ENCODE peak calls at places on chromosomes 7 and 10, in ten cellular contexts. B, X, Y, A, Q, W, Z, U, V and H are unnamed samples. For H3K4me1, the result is how much of the 10 kb centered on the place peaks cover.

GRCh38 chr10:84534168-84534567 is 205.8 kb downstream of the CCSER2 start:
- ATAC-seq in B (no peak), X (no peak), Y (no peak), A (no peak), Q (no peak), W (no peak), Z (no peak), U (no peak), V (no peak), H (no peak)

GRCh38 chr10:5488272-5489161 is 10.9 kb downstream of the CALML5 start:
- ATAC-seq in B (peak), X (peak), Y (no peak), A (peak), Q (peak), W (peak), Z (no peak), U (no peak), V (no peak), H (no peak)

GRCh38 chr10:57663401-57663800 is 604.3 kb downstream of the IPMK start:
- ATAC-seq in B (no peak), X (no peak), Y (no peak), A (no peak), Q (no peak), W (no peak), Z (no peak), U (no peak), V (no peak), H (no peak)

GRCh38 chr10:113093188-113094113 is 143.4 kb downstream of the TCF7L2 start:
- ATAC-seq in B (no peak), X (peak), Y (no peak), A (no peak), Q (peak), W (peak), Z (no peak), U (peak), V (no peak), H (no peak)

GRCh38 chr10:97353945-97354344 is 19.4 kb upstream of the FRAT2 start:
- ATAC-seq in B (no peak), X (no peak), Y (peak), A (peak), Q (peak), W (peak), Z (no peak), U (no peak), V (peak), H (no peak)

GRCh38 chr7:148939128-148939747 is 55.1 kb upstream of the EZH2 start:
- ATAC-seq in B (no peak), X (no peak), Y (no peak), A (no peak), Q (no peak), W (no peak), Z (no peak), U (no peak), V (no peak), H (no peak)

GRCh38 chr10:20299037-20299557 is 482.9 kb downstream of the PLXDC2 start:
- ATAC-seq in B (no peak), X (no peak), Y (no peak), A (no peak), Q (no peak), W (no peak), Z (no peak), U (no peak), V (no peak), H (no peak)

GRCh38 chr10:58050575-58050974 is 217.1 kb downstream of the IPMK start:
- ATAC-seq in B (peak), X (no peak), Y (no peak), A (no peak), Q (no peak), W (no peak), Z (no peak), U (no peak), V (no peak), H (no peak)

GRCh38 chr10:78215645-78216044 is 182.0 kb downstream of the RPS24 start:
- ATAC-seq in B (no peak), X (no peak), Y (peak), A (peak), Q (peak), W (peak), Z (peak), U (no peak), V (peak), H (peak)

GRCh38 chr7:137970263-137970975 is 31.5 kb downstream of the CREB3L2 start:
- ATAC-seq in B (no peak), X (peak), Y (peak), A (peak), Q (peak), W (peak), Z (no peak), U (peak), V (peak), H (peak)

GRCh38 chr10:88661577-88661976 is 2.7 kb upstream of the LIPF start:
- ATAC-seq in B (no peak), X (no peak), Y (no peak), A (no peak), Q (no peak), W (no peak), Z (no peak), U (no peak), V (no peak), H (no peak)

GRCh38 chr10:11881477-11882417 is 58.6 kb downstream of the PROSER2 start:
- ATAC-seq in B (peak), X (peak), Y (no peak), A (no peak), Q (peak), W (peak), Z (no peak), U (peak), V (no peak), H (no peak)

GRCh38 chr7:54839538-54840213 is 80.7 kb upstream of the SEC61G start:
- ATAC-seq in B (peak), X (peak), Y (peak), A (peak), Q (peak), W (peak), Z (peak), U (peak), V (peak), H (peak)

DNA sequence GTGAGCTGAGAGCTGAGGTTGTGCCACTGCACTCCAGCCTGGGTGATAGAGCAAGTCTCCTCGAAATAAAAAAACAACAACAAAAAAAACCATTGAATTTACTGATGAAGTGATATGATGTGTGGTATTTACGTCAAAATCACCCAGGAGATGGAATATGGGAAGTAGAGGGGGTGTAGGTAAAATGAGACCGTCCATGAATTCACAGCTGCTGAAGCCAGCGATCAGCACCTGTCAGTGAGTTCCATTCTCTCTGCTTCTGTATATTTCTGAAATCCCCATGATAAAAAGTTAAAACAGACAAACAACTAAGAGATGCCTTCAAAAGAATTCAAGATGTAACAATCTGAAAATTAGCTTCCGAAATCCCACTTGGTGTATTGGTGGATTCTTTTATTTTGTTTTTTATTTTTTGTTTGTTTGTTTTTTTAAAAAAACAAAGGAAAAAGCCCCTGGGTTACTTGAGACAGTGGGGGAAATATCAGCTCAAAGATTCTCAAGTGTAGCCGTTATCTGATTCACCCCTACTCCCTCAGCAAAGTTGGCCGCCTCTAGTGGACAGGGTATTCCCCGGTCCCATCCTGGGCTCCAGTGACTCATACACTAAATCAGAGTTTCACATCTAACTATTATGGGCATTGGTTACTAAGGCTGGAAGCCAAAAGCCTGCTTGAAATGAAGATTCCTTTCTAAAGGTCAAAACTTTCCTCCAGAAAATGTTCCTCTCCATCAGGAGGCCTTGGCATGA is 76.4 kb downstream of the MAP3K8 start:
- ATAC-seq in B (no peak), X (peak), Y (peak), A (no peak), Q (peak), W (peak), Z (no peak), U (peak), V (peak), H (peak)
- H3K4me1 ChIP-seq in B (under half), X (under half), Y (under half), A (under half), Q (under half), W (under half), Z (under half), U (under half), V (under half), H (under half)

DNA sequence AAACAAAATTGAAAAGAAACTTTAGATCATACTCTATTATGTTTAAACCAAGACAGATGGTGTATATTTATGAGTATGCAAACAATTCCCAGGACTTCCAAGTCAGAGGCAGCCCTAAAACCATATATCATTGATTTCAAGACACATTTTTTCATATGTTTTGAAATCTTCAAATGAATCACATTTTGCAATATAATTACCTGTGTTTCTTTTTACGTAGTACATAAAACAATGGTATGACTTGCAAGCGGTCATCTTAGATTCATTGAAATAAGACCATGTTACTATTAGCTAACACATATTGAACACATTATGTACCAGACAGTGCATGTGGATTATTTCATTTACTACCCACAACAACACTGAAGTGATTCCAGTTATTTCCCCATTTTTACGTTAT is 14.9 kb downstream of the SMURF1 start:
- ATAC-seq in B (no peak), X (no peak), Y (no peak), A (no peak), Q (no peak), W (no peak), Z (no peak), U (no peak), V (no peak), H (no peak)
- H3K4me1 ChIP-seq in B (under half), X (half or more), Y (under half), A (under half), Q (under half), W (under half), Z (half or more), U (half or more), V (under half), H (under half)

GRCh38 chr7:101161692-101162461 is 3.5 kb downstream of the VGF start:
- ATAC-seq in B (no peak), X (no peak), Y (no peak), A (no peak), Q (no peak), W (no peak), Z (no peak), U (no peak), V (no peak), H (no peak)
- H3K4me1 ChIP-seq in B (under half), X (half or more), Y (under half), A (under half), Q (under half), W (under half), Z (under half), U (under half), V (under half), H (under half)

DNA sequence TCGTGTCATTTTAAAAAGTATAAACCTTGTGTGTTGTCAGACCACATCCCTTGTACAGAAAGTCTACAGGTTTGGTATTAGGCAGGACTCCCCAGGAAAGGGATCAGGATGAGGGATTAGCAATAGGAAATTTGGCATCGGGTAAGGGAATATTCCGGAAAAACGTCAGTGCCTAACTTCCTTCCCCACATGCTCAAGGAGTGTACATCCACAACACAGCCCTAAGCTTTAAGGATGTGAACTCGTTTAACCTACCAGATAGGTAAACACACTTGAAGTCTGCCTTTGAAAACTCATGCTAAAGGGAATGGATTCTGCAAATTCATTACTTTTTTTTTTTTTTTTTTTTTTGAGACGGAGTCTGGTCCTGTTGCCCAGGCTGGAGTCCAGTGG is 194.9 kb downstream of the SKIDA1 start:
- ATAC-seq in B (no peak), X (no peak), Y (no peak), A (peak), Q (peak), W (no peak), Z (peak), U (no peak), V (peak), H (peak)
- H3K4me1 ChIP-seq in B (under half), X (under half), Y (under half), A (under half), Q (under half), W (under half), Z (under half), U (under half), V (under half), H (under half)

DNA sequence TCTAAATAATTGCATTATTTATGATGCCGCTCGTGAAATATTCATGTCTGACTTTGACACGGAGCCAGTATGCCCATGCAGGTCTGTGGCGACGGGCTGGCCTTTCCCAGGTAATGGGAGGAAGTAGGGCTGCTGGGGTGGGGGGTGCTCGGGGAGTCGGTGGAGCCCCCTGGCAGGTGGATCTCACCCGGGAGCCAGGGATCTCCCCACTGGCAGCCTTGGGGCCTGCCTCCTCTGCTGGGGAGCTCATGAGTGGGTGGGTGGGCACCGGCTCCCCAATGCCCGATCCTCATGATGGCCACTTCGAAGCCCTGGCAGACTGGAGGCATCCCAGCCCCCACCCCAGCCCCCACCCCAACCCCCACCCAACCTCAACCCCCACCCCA is 52.8 kb downstream of the PWWP2B start:
- ATAC-seq in B (no peak), X (no peak), Y (no peak), A (no peak), Q (no peak), W (no peak), Z (no peak), U (no peak), V (no peak), H (no peak)
- H3K4me1 ChIP-seq in B (under half), X (under half), Y (under half), A (under half), Q (under half), W (half or more), Z (under half), U (half or more), V (under half), H (under half)